ENCODE peak calls at places on chromosomes 7 and 10, in seven cellular contexts. D is Karpas-422, W is HCT116, M is SJSA1, U is fibroblast of lung, P is hepatocyte, L is tibial nerve. E is an unnamed sample. For H3K9me3 and H3K4me1, the result is how much of the 10 kb centered on the place peaks cover.

GRCh38 chr10:72228318-72228751 is 12.3 kb upstream of the ASCC1 start:
- DNase-seq in D (no peak), W (no peak), M (no peak), U (no peak), P (no peak), L (no peak), E (no peak)

GRCh38 chr10:116469437-116469836 is 41.8 kb downstream of the PNLIPRP3 start:
- DNase-seq in D (no peak), W (no peak), M (no peak), U (peak), P (peak), L (no peak), E (no peak)

GRCh38 chr7:94445696-94446194 is 51.0 kb downstream of the COL1A2 start:
- DNase-seq in D (no peak), W (no peak), M (no peak), U (no peak), P (no peak), L (no peak), E (no peak)

GRCh38 chr7:16268821-16269768 is 152.2 kb downstream of the CRPPA start:
- DNase-seq in D (no peak), W (peak), M (peak), U (peak), P (peak), L (no peak), E (no peak)

GRCh38 chr7:41459623-41460256 is 243.2 kb downstream of the INHBA start:
- DNase-seq in D (no peak), W (no peak), M (no peak), U (no peak), P (no peak), L (no peak), E (no peak)

GRCh38 chr7:73624669-73625001 is 313 bp upstream of the MLXIPL start:
- DNase-seq in D (no peak), W (no peak), M (no peak), U (no peak), P (no peak), L (no peak), E (no peak)

GRCh38 chr10:26334932-26335573 is 103.1 kb upstream of the APBB1IP start:
- DNase-seq in D (peak), W (peak), M (peak), U (peak), P (peak), L (peak), E (peak)

GRCh38 chr10:26665080-26666048 is 32.1 kb upstream of the PDSS1 start:
- DNase-seq in D (no peak), W (no peak), M (no peak), U (no peak), P (no peak), L (no peak), E (no peak)

GRCh38 chr7:96699219-96699871 is 10.3 kb downstream of the SEM1 start:
- DNase-seq in D (no peak), W (no peak), M (no peak), U (no peak), P (no peak), L (no peak), E (no peak)

GRCh38 chr7:106062521-106062931 is 49.6 kb downstream of the SYPL1 start:
- DNase-seq in D (peak), W (no peak), M (no peak), U (no peak), P (no peak), L (no peak), E (no peak)

DNA sequence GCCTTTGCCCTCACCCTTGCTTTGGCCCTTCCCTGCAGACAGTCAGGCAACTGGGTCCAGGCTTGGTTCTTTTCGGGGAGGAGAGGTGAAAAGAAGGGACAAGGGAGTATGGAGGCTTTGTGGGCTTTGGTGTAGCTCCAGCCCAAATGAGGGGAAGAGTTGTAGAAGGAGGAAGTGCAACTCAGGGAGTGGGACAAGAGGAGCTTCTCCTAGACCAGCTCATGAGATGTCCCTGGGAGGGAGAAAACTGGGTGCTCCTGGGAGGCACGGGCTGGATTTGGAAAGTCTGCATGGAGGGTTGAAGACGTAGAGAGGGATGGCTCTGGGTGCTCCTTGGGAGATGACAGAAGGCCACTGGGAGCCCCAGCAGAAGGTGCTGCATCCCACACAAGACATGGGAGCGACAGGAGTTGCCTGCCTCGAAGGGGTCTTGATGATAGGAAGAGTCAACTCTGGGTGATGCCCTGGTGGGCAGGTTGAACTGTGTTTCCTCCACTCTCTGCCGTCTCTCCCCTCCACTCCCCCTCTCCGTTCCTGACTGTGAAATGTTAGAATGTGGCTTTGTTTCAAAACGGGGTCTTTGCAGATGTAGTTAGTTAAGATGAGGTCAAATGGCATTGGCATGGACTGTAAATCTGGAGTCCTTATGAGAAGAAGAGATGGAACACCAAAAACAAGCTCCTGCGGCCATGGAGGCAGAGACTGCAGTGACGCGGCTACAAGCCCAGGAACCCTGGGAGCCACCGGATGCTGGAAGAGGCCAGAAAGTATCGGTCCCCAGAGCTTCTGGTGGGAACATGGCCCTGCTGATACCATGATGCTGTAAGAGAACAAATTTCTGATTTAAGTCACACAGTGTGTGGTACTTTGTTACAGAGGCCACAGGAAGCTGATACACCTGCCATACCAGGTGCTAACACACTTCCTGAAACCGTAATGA is 298.5 kb downstream of the GLRX3 start:
- DNase-seq in D (no peak), W (no peak), M (no peak), U (no peak), P (no peak), L (no peak), E (peak)
- H3K9me3 ChIP-seq in D (under half), W (under half), M (under half), U (under half), P (under half), L (under half), E (under half)

DNA sequence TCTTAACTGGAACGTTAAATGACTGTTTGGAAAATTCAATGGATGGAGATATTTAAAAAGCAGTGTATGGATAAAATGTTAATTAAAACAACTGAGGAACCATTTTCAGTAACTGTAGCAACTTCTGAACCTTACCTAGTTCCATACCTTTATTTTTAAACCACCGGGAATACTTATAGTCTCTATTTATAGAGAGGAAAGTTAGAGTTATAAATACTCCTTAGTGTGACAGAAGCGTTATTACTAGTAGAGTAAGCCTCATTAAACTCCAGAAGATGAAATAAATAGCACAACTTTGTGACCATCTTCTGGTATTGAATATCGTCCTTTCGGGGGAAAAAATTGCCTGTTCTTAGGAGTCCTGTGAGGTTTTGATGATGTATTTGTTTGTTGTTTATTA is 114.9 kb downstream of the LCOR start:
- DNase-seq in D (no peak), W (no peak), M (no peak), U (no peak), P (no peak), L (no peak), E (no peak)
- H3K27ac ChIP-seq in D (no peak), W (no peak), M (no peak), U (no peak), P (no peak), L (no peak), E (peak)

DNA sequence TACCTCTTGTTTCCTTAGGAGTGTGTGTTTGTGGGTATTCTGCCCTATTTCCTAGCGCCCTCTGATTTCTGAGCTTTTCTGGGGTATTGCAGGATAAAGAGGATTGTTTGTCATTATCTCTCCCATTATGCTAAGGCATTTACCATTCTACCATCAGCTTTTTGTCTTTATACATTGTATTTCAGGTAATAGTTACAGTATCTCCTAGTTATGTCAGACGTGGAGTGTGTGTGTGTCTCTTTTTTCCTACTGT is 6.9 kb downstream of the RSBN1L start:
- DNase-seq in D (no peak), W (no peak), M (no peak), U (no peak), P (no peak), L (no peak), E (no peak)
- H3K4me1 ChIP-seq in D (under half), W (under half), M (under half), U (under half), P (under half), L (under half), E (under half)

DNA sequence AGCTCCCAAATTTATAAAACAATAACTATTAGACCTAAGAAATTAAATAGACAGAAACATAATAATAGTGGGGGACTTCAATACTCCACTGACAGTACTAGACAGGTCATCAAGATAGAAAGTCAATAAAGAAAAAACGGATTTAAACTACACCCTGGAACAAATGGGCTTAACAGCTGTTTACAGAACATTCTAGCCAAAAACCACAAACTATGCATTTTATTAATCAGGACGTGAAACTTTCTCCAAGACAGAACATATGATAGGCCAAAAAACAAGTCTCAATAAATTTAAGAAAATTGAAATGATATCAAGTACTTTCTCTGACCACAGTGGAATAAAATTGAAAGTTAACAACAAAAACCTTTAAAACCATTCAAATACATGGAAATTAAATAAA is 46.4 kb downstream of the ZNF680 start:
- DNase-seq in D (no peak), W (no peak), M (no peak), U (no peak), P (no peak), L (no peak), E (no peak)
- H3K9me3 ChIP-seq in D (under half), W (under half), M (under half), U (under half), P (under half), L (half or more), E (half or more)

GRCh38 chr7:138204285-138204988 is 128.2 kb downstream of the AKR1D1 start:
- DNase-seq in D (no peak), W (no peak), M (no peak), U (peak), P (no peak), L (no peak), E (no peak)

GRCh38 chr7:138207555-138207971 is 131.3 kb downstream of the AKR1D1 start:
- DNase-seq in D (no peak), W (no peak), M (no peak), U (no peak), P (no peak), L (no peak), E (no peak)

GRCh38 chr7:138208010-138208634 is 131.9 kb downstream of the AKR1D1 start:
- DNase-seq in D (no peak), W (no peak), M (no peak), U (no peak), P (no peak), L (no peak), E (no peak)

GRCh38 chr7:138204989-138205298 is 128.7 kb downstream of the AKR1D1 start:
- DNase-seq in D (no peak), W (no peak), M (no peak), U (no peak), P (no peak), L (no peak), E (no peak)

DNA sequence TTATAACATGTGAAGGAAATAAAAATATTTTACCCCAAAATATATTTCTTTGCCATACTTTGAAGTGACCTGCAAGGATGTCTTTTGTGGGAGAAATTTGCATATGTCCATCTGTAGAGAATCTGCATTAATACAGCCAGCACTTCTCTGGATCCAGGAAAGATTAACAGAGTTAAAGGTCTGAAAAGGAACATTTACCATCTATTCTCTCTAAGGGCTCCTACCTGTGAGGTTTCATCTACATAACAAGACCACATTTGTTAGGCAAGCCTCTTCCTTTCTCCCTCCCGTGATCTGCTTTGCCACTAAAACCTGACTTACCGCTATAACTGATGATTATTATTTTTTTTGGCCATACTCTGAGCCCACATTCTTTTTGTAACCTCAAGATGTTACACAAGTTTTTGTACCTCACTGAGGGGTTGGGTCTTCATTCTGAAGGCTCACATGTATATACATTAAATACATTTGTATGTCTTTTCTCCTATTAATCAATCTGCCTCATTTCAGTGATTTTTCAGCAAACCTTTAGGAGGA is 129.4 kb downstream of the AKR1D1 start:
- DNase-seq in D (no peak), W (no peak), M (no peak), U (peak), P (no peak), L (no peak), E (no peak)
- H3K27ac ChIP-seq in D (no peak), W (no peak), M (no peak), U (no peak), P (no peak), L (no peak), E (no peak)

GRCh38 chr10:3805791-3806381 is 20.9 kb upstream of the KLF6 start:
- DNase-seq in D (peak), W (peak), M (peak), U (peak), P (peak), L (peak), E (peak)
- H3K4me1 ChIP-seq in D (half or more), W (half or more), M (half or more), U (under half), P (half or more), L (half or more), E (under half)

E was measured in right atrium auricular region.